ENCODE peak calls at places on chromosomes 13 and 19, in four cellular contexts. G is left ventricle myocardium inferior, T is gastrocnemius medialis, V is cardiac muscle cell. E is an unnamed sample.

GRCh38 chr19:5997371-5997770 is 19.4 kb upstream of the RANBP3 start:
- DNase-seq in G (no peak), T (no peak), V (no peak), E (no peak)

GRCh38 chr19:42386974-42387707 is 3.0 kb downstream of the CNFN start:
- DNase-seq in G (peak; percentile 53), T (no peak), V (peak; percentile 63), E (peak; percentile 52)

GRCh38 chr13:95797016-95797415 is 120.1 kb downstream of the DNAJC3 start:
- DNase-seq in G (no peak), T (no peak), V (peak; percentile 7), E (no peak)

GRCh38 chr19:30755581-30755980 is 383.4 kb downstream of the ZNF536 start:
- DNase-seq in G (no peak), T (no peak), V (no peak), E (no peak)

GRCh38 chr13:47175172-47175806 is 278.4 kb upstream of the HTR2A start:
- DNase-seq in G (no peak), T (no peak), V (peak; percentile 65), E (no peak)

GRCh38 chr19:53102701-53103140 is 501 bp downstream of the ZNF160 start:
- DNase-seq in G (peak; percentile 40), T (peak; percentile 20), V (peak; percentile 54), E (peak; percentile 54)

GRCh38 chr19:1318678-1319471 is 33.2 kb downstream of the EFNA2 start:
- DNase-seq in G (no peak), T (no peak), V (no peak), E (no peak)

GRCh38 chr13:63542704-63543215 is 2127.1 kb upstream of the PCDH20 start:
- DNase-seq in G (no peak), T (no peak), V (no peak), E (no peak)

GRCh38 chr19:30066781-30067759 is 125.0 kb downstream of the URI1 start:
- DNase-seq in G (no peak), T (no peak), V (no peak), E (no peak)

GRCh38 chr13:18714889-18715288 is 466.7 kb downstream of the TUBA3C start:
- DNase-seq in G (no peak), T (no peak), V (no peak), E (no peak)

GRCh38 chr13:99432637-99433542 is 68.4 kb upstream of the TM9SF2 start:
- DNase-seq in G (peak; percentile 65), T (peak; percentile 61), V (peak; percentile 60), E (peak; percentile 87)

GRCh38 chr13:36736119-36736726 is 62.4 kb downstream of the SERTM1 start:
- DNase-seq in G (no peak), T (no peak), V (peak; percentile 80), E (peak; percentile 28)

GRCh38 chr19:313169-313987 is 22.2 kb upstream of the PLPP2 start:
- DNase-seq in G (no peak), T (no peak), V (no peak), E (no peak)
- H3K27ac ChIP-seq in G (peak overlapping the region; percentile 69), T (peak overlapping the region; percentile 54), V (no peak overlapping the region), E (no peak overlapping the region)

GRCh38 chr19:49129238-49129583 is 9.9 kb downstream of the PPFIA3 start:
- DNase-seq in G (no peak), T (no peak), V (no peak), E (no peak)
- TF ChIP-seq CTCF in G (no peak), T (no peak), V (no peak), E (no peak)

GRCh38 chr13:57634829-57635165 is 3.3 kb downstream of the PCDH17 start:
- DNase-seq in G (no peak), T (no peak), V (no peak), E (no peak)
- H3K27me3 ChIP-seq in G (peaks cover 55% of the 10 kb centered on the region), T (peaks cover 47% of the 10 kb centered on the region), V (peaks cover 30% of the 10 kb centered on the region), E (peaks cover 10% of the 10 kb centered on the region)

GRCh38 chr13:33290421-33290965 is 4.9 kb upstream of the STARD13 start:
- DNase-seq in G (no peak), T (no peak), V (no peak), E (no peak)
- H3K27ac ChIP-seq in G (peak overlapping the region; percentile 69), T (no peak overlapping the region), V (no peak overlapping the region), E (no peak overlapping the region)

GRCh38 chr19:2460245-2460644 is 3.5 kb upstream of the LMNB2 start:
- DNase-seq in G (no peak), T (no peak), V (no peak), E (no peak)

GRCh38 chr19:2464389-2464788 is 7.6 kb upstream of the LMNB2 start:
- DNase-seq in G (no peak), T (no peak), V (peak; percentile 10), E (no peak)

GRCh38 chr19:2462635-2463421 is 6.1 kb upstream of the LMNB2 start:
- DNase-seq in G (peak; percentile 90), T (peak; percentile 71), V (peak; percentile 98), E (no peak)

GRCh38 chr19:2458054-2458453 is 1.3 kb upstream of the LMNB2 start:
- DNase-seq in G (no peak), T (no peak), V (no peak), E (no peak)

GRCh38 chr19:2461751-2462634 is 5.2 kb upstream of the LMNB2 start:
- DNase-seq in G (peak; percentile 67), T (no peak), V (peak; percentile 71), E (no peak)
- TF ChIP-seq CTCF in G (no peak), T (no peak), V (peak; percentile 18), E (no peak)

GRCh38 chr19:40513741-40514315 is 47.0 kb downstream of the SPTBN4 start:
- DNase-seq in G (no peak), T (no peak), V (no peak), E (no peak)
- H3K27me3 ChIP-seq in G (peaks cover 66% of the 10 kb centered on the region), T (peaks cover 10% of the 10 kb centered on the region), V (peaks cover 98% of the 10 kb centered on the region), E (peaks cover 7% of the 10 kb centered on the region)